ENCODE peak calls at places on chromosome 6, in six cellular contexts. X is mucosa of gallbladder; C is EL; U is pancreas; N is NCI-H1930; E is activated naive CD4-positive, alpha-beta T cell treated with anti-CD3 and anti-CD28 coated beads for 36 hours. S is an unnamed sample.

GRCh38 chr6:43123691-43124314 is 47.3 kb upstream of the SRF start:
- DNase-seq in C (no peak), E (no peak), N (no peak), X (no peak), U (no peak), S (peak)

GRCh38 chr6:25447570-25447929 is 168.4 kb downstream of the CARMIL1 start:
- DNase-seq in C (no peak), E (no peak), N (no peak), U (no peak), X (no peak), S (no peak)

GRCh38 chr6:30260036-30260504 is 46.9 kb upstream of the TRIM26 start:
- DNase-seq in X (no peak), U (peak), N (no peak), C (no peak), E (peak), S (no peak)

GRCh38 chr6:166582258-166582657 is 4.2 kb downstream of the RAMACL start:
- DNase-seq in N (no peak), U (no peak), E (no peak), C (peak), X (no peak), S (no peak)

GRCh38 chr6:42316390-42316970 is 98.8 kb upstream of the MRPS10 start:
- DNase-seq in U (no peak), C (peak), X (peak), N (no peak), E (no peak), S (peak)

GRCh38 chr6:1819007-1819406 is 209.3 kb downstream of the FOXC1 start:
- DNase-seq in C (no peak), N (no peak), X (no peak), U (no peak), E (no peak), S (no peak)

GRCh38 chr6:166623318-166623717 is 3.7 kb downstream of the RPS6KA2 start:
- DNase-seq in U (peak), C (no peak), N (no peak), X (no peak), E (no peak), S (no peak)

GRCh38 chr6:63553208-63553607 is 19.1 kb upstream of the LOC128125822 start:
- DNase-seq in X (no peak), N (no peak), U (no peak), C (no peak), E (no peak), S (no peak)